ENCODE peak calls at places on chromosomes 1 and 21, in nine cellular contexts. D, N, Z, J, V, X, R, E and C are unnamed samples.

GRCh38 chr21:43734131-43734634 is 15.3 kb downstream of the PDXK start:
- DNase-seq in D (no peak), N (no peak), Z (no peak), J (no peak), V (no peak), X (no peak), R (peak), E (no peak), C (no peak)

GRCh38 chr1:111225717-111226400 is 1.7 kb upstream of the CHI3L2 start:
- DNase-seq in D (no peak), N (no peak), Z (no peak), J (no peak), V (no peak), X (no peak), R (no peak), E (peak), C (no peak)

GRCh38 chr1:236150972-236151371 is 8.6 kb downstream of the GPR137B start:
- DNase-seq in D (no peak), N (no peak), Z (no peak), J (no peak), V (no peak), X (no peak), R (peak), E (no peak), C (no peak)

GRCh38 chr1:910881-911721 is 12.6 kb upstream of the SAMD11 start:
- DNase-seq in D (no peak), N (peak), Z (no peak), J (no peak), V (peak), X (peak), R (peak), E (no peak), C (peak)

GRCh38 chr1:171468120-171468790 is 17.1 kb upstream of the PRRC2C start:
- DNase-seq in D (no peak), N (peak), Z (peak), J (no peak), V (peak), X (no peak), R (no peak), E (no peak), C (peak)

GRCh38 chr1:177898377-177898648 is 71.5 kb downstream of the SEC16B start:
- DNase-seq in D (no peak), N (no peak), Z (no peak), J (no peak), V (no peak), X (no peak), R (no peak), E (no peak), C (no peak)

GRCh38 chr1:209876091-209876800 is 48.5 kb downstream of the UTP25 start:
- DNase-seq in D (no peak), N (no peak), Z (no peak), J (no peak), V (no peak), X (no peak), R (no peak), E (no peak), C (no peak)

GRCh38 chr1:71273326-71273725 is 192.5 kb upstream of the ZRANB2 start:
- DNase-seq in D (no peak), N (no peak), Z (no peak), J (no peak), V (no peak), X (no peak), R (no peak), E (no peak), C (no peak)

GRCh38 chr1:173332026-173332425 is 124.9 kb upstream of the TNFSF4 start:
- DNase-seq in D (no peak), N (no peak), Z (no peak), J (no peak), V (peak), X (no peak), R (no peak), E (peak), C (no peak)

GRCh38 chr21:46418265-46418946 is 40.3 kb upstream of the DIP2A start:
- DNase-seq in D (no peak), N (no peak), Z (no peak), J (no peak), V (no peak), X (no peak), R (no peak), E (no peak), C (no peak)

GRCh38 chr1:196142111-196142510 is 466.1 kb downstream of the KCNT2 start:
- DNase-seq in D (no peak), N (no peak), Z (no peak), J (peak), V (no peak), X (peak), R (no peak), E (no peak), C (no peak)

GRCh38 chr1:205062895-205063294 is 19.9 kb downstream of the CNTN2 start:
- DNase-seq in D (no peak), N (no peak), Z (no peak), J (no peak), V (no peak), X (no peak), R (no peak), E (no peak), C (no peak)

GRCh38 chr1:2428490-2428889 is 16.1 kb upstream of the PEX10 start:
- DNase-seq in D (no peak), N (peak), Z (no peak), J (no peak), V (no peak), X (no peak), R (no peak), E (no peak), C (no peak)

GRCh38 chr1:35637401-35637809 is 3.9 kb downstream of the PSMB2 start:
- DNase-seq in D (no peak), N (no peak), Z (no peak), J (no peak), V (peak), X (no peak), R (no peak), E (peak), C (no peak)

GRCh38 chr1:209434631-209435217 is 148.8 kb upstream of the CAMK1G start:
- DNase-seq in D (no peak), N (peak), Z (no peak), J (no peak), V (no peak), X (no peak), R (no peak), E (no peak), C (no peak)

GRCh38 chr1:58783993-58784757 is at the start of gene JUN:
- DNase-seq in D (peak), N (peak), Z (peak), J (peak), V (peak), X (peak), R (peak), E (peak), C (peak)

GRCh38 chr1:96808186-96808585 is 86.6 kb downstream of the PTBP2 start:
- DNase-seq in D (no peak), N (no peak), Z (no peak), J (no peak), V (no peak), X (no peak), R (no peak), E (no peak), C (no peak)

GRCh38 chr1:91499346-91499745 is 1.3 kb upstream of the CDC7 start:
- DNase-seq in D (no peak), N (no peak), Z (no peak), J (no peak), V (no peak), X (no peak), R (no peak), E (no peak), C (no peak)
- H3K9ac ChIP-seq in D (no peak), N (no peak), Z (no peak), J (no peak), V (no peak), X (no peak), R (no peak), E (no peak), C (no peak)

DNA sequence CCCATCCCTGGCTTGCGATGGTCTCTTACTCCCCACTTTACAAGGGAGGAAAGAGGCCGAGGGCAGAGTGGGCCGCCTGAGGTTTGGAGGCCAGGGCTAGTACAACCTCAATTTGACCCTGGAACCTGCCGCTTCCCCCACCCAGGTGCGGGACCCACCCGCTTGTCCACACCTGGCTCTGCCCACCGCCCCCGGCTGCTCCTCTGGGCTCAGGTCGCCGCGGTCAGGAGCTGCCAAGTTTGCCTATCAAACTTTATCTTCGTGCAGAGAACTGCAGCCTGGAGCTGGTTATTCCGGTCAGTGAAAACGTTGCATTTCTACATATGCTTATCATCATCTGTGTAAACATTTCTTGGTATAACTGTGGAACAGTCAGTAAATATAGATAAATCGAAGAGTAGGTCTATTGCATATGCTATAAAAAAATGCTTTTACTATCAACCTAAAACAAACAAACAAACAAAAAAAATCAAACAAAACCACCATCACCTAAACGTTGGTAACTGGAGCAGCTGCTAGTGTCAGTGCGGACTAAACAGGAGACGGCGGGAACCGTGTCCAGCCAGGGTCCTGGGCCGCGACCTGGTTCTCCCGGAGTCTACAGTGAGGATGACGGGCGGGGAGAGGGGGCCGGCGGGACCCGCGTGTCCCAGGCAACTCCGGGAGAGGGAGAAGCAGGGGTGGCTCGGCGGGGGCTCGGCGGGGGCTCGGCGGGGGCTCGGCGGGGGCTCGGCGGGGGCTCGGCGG is 906 bp upstream of the ADARB1 start:
- DNase-seq in D (no peak), N (no peak), Z (no peak), J (no peak), V (peak), X (peak), R (peak), E (peak), C (no peak)
- H3K9ac ChIP-seq in D (no peak), N (no peak), Z (peak), J (no peak), V (peak), X (no peak), R (peak), E (peak), C (peak)

GRCh38 chr1:203888807-203889251 is 27.4 kb downstream of the SNRPE start:
- DNase-seq in D (no peak), N (peak), Z (peak), J (no peak), V (peak), X (no peak), R (no peak), E (peak), C (no peak)
- H3K9ac ChIP-seq in D (no peak), N (peak), Z (peak), J (no peak), V (peak), X (no peak), R (no peak), E (peak), C (peak)

GRCh38 chr1:62045579-62045978 is 149.1 kb upstream of the L1TD1 start:
- DNase-seq in D (no peak), N (peak), Z (no peak), J (no peak), V (no peak), X (no peak), R (no peak), E (no peak), C (peak)
- H3K9ac ChIP-seq in D (no peak), N (no peak), Z (no peak), J (no peak), V (no peak), X (no peak), R (no peak), E (no peak), C (no peak)

GRCh38 chr1:200401708-200402107 is 8.1 kb downstream of the ZNF281 start:
- DNase-seq in D (no peak), N (no peak), Z (no peak), J (no peak), V (no peak), X (no peak), R (no peak), E (no peak), C (no peak)
- H3K9ac ChIP-seq in D (no peak), N (no peak), Z (no peak), J (no peak), V (no peak), X (no peak), R (no peak), E (no peak), C (no peak)

GRCh38 chr1:47333578-47333921 is at the start of gene CMPK1:
- DNase-seq in D (peak), N (peak), Z (peak), J (peak), V (peak), X (peak), R (peak), E (peak), C (no peak)

GRCh38 chr1:47331875-47332274 is 1.7 kb upstream of the CMPK1 start:
- DNase-seq in D (no peak), N (no peak), Z (no peak), J (no peak), V (no peak), X (no peak), R (no peak), E (no peak), C (no peak)

GRCh38 chr1:47332779-47333577 is 612 bp upstream of the CMPK1 start:
- DNase-seq in D (no peak), N (no peak), Z (no peak), J (no peak), V (no peak), X (peak), R (no peak), E (no peak), C (no peak)

GRCh38 chr1:47334765-47335435 is 1.3 kb downstream of the CMPK1 start:
- DNase-seq in D (no peak), N (no peak), Z (no peak), J (no peak), V (no peak), X (no peak), R (no peak), E (peak), C (no peak)

GRCh38 chr1:47333922-47334764 is 553 bp downstream of the CMPK1 start:
- DNase-seq in D (peak), N (peak), Z (peak), J (peak), V (peak), X (peak), R (peak), E (peak), C (no peak)
- H3K9ac ChIP-seq in D (peak), N (peak), Z (peak), J (peak), V (peak), X (peak), R (peak), E (peak), C (peak)

GRCh38 chr1:19010995-19011696 is 54.7 kb upstream of the IFFO2 start:
- DNase-seq in D (peak), N (peak), Z (peak), J (peak), V (peak), X (peak), R (peak), E (peak), C (peak)
- H3K9ac ChIP-seq in D (no peak), N (peak), Z (peak), J (no peak), V (peak), X (no peak), R (peak), E (peak), C (peak)

DNA sequence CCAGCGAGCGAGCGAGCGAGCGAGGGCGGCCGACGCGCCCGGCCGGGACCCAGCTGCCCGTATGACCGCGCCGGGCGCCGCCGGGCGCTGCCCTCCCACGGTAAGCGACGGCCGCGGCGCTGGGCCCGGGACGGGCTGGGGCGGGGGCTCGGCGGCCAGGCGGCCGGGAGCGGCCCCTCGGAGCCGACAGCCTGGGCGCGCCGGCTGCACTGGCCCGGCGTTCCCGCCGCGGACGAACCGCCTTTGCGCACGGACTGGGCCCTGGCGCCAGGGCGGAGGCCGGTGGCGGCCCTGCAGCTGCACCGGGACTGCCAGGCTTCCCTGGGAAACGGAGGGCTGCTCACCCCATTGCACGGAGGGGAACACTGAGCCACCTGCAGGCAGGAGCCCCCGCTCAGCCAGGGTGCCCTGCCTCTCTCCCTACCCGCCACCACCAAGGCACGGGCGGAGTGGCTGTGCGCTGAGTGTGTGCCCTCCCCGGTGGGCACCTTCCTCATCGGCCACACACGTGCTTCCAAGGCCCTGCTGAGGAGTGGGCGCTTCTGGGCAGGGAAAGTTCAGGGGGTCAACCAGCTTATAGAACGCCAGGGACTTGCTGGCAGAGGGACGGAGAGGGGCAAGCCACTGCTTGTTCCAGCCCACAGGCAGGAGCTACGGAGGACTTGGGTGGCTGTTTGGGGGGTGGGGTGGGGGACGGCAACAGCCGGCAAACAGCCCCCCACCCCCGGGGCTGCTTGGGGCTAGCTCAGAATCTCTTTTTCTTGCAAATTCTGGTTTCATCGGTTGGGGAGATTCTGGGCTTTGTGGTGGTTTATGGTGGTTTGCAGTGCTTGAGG is 532 bp downstream of the CSF1 start:
- DNase-seq in D (peak), N (peak), Z (no peak), J (peak), V (no peak), X (peak), R (no peak), E (no peak), C (no peak)
- H3K9ac ChIP-seq in D (no peak), N (peak), Z (peak), J (peak), V (peak), X (no peak), R (peak), E (peak), C (peak)

GRCh38 chr1:115925511-115925910 is 50.8 kb upstream of the SLC22A15 start:
- DNase-seq in D (no peak), N (no peak), Z (no peak), J (no peak), V (no peak), X (no peak), R (no peak), E (no peak), C (no peak)

GRCh38 chr1:115924730-115925129 is 51.6 kb upstream of the SLC22A15 start:
- DNase-seq in D (peak), N (peak), Z (no peak), J (no peak), V (peak), X (peak), R (no peak), E (no peak), C (no peak)

GRCh38 chr1:115933625-115934024 is 42.7 kb upstream of the SLC22A15 start:
- DNase-seq in D (no peak), N (no peak), Z (no peak), J (no peak), V (no peak), X (no peak), R (no peak), E (no peak), C (no peak)

GRCh38 chr1:115927971-115928370 is 48.3 kb upstream of the SLC22A15 start:
- DNase-seq in D (no peak), N (peak), Z (no peak), J (no peak), V (no peak), X (no peak), R (no peak), E (no peak), C (peak)

DNA sequence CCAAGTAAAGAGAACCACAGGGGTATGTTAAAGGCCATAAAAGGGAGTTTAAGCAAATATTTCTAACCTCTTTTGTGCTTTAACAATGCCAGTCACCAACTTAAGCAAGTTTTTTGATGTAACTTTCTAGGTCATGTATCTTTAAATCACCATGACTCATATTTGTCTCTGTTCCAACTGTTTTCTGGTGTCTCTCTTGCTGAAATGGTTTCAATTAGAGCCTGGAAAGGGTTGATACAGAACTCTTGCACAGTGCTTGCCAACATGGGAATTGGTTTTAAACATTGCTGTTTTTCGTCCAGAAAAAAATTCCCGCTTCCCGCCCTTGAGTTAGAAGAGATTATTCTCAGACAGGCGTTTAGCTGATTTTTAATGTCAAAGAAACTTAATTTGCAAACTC is 46.5 kb upstream of the SLC22A15 start:
- DNase-seq in D (no peak), N (peak), Z (no peak), J (no peak), V (peak), X (no peak), R (no peak), E (peak), C (peak)
- H3K9ac ChIP-seq in D (no peak), N (no peak), Z (no peak), J (no peak), V (no peak), X (no peak), R (no peak), E (peak), C (no peak)